ENCODE peak calls at places on chromosomes 11 and 22, in four cellular contexts. M, X, G and S are unnamed samples.

GRCh38 chr11:1303973-1304372 is 5.5 kb downstream of the TOLLIP start:
- DNase-seq in M (no peak), X (no peak), G (peak), S (no peak)

GRCh38 chr11:99865951-99866350 is 821.1 kb upstream of the ARHGAP42 start:
- DNase-seq in M (no peak), X (no peak), G (no peak), S (no peak)

GRCh38 chr11:134414772-134415765 is 3.0 kb upstream of the B3GAT1 start:
- DNase-seq in M (no peak), X (no peak), G (no peak), S (no peak)

GRCh38 chr22:27962268-27963191 is 43.5 kb upstream of the PITPNB start:
- DNase-seq in M (no peak), X (no peak), G (no peak), S (peak)

GRCh38 chr11:134453441-134453840 is 41.4 kb upstream of the B3GAT1 start:
- DNase-seq in M (no peak), X (no peak), G (no peak), S (no peak)

GRCh38 chr11:47056261-47056915 is 119.8 kb downstream of the CSTPP1 start:
- DNase-seq in M (no peak), X (no peak), G (peak), S (peak)

GRCh38 chr11:103648054-103648453 is 388.4 kb upstream of the DDI1 start:
- DNase-seq in M (no peak), X (no peak), G (no peak), S (no peak)

GRCh38 chr11:105393326-105393725 is 216.5 kb upstream of the GRIA4 start:
- DNase-seq in M (no peak), X (no peak), G (no peak), S (no peak)

GRCh38 chr22:19535001-19535400 is 10.8 kb upstream of the CLDN5 start:
- DNase-seq in M (no peak), X (no peak), G (no peak), S (no peak)

DNA sequence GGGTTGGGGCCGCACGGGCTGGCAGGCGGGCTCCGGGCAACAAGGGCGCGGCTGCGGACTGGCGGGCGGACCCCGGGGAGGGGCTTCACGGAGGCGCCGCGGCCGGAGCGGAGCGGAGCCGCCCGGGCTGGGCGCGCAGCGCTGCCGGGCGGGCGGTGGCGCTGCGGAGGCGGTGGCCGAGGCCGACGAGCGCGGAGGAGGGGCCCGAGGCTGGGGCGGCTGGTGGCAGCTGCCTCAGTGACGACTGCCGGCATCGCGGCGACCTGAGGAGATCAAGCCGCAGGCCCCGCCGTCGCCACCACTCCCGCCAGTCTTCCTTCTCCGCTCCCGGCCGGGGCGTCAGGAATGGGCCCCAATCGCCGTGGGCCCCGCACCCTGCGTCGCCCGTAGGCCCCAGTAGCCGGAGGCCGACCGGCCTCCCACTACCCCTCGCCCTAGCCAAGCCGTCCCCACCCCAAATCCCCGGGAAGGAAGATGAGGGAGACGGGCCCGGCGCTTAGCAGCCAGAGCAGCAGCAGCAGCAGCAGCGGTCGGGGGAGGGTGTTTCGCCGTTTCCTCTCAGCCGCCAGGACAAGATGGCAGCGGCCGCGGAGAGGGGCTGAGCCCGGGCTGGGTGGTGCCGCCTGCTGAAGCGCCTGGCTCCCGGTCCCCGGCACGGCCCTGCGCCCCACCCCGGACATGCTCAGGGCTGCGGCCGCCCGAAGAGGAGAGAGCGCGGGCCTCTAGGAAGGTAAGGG is at the start of gene HIPK3:
- DNase-seq in M (peak), X (peak), G (peak), S (no peak)
- TF ChIP-seq CTCF in M (peak), X (peak), G (no peak), S (no peak)

DNA sequence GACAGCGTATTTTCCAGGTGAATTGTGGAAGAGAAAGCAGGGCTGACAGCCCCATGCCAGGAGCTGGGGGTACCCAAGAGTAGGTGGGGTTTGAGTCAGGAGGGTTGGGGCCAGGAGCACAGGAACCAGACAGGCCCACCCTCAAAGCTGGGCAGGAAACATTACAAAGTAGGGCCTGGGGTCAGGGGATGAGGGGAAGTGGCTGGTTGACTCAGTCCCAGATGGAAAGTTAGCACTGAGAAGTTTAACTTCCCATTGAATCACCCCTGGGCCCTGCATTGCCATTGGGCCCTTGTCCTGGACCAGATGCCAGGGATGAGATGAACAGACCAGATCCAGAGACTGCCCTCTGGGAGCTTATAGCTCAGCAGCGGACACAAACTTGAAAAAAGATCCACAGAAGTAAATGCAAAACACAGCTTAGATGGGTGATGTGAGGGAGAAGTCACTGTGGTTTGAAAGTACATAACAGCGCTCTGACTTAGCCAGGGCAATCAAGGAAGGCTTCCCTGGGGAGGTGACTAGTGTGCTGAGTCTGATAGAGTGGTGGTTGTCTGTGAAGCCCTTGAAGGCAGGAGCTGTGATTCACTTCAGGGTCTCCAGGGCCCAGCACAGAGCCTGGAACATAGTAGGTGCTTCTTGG is 2.2 kb downstream of the MAFF start:
- DNase-seq in M (no peak), X (no peak), G (peak), S (no peak)
- H3K4me3 ChIP-seq in M (no peak), X (no peak), G (peak), S (peak)

GRCh38 chr11:110261195-110262140 is 34.9 kb downstream of the RDX start:
- DNase-seq in M (no peak), X (no peak), G (peak), S (no peak)
- TF ChIP-seq CTCF in M (no peak), X (no peak), G (no peak), S (no peak)

GRCh38 chr22:25113316-25113721 is 86.3 kb upstream of the CRYBB3 start:
- DNase-seq in M (no peak), X (no peak), G (no peak), S (no peak)

GRCh38 chr22:25110846-25111578 is 88.6 kb upstream of the CRYBB3 start:
- DNase-seq in M (peak), X (peak), G (peak), S (peak)

GRCh38 chr22:25111579-25112517 is 87.8 kb upstream of the CRYBB3 start:
- DNase-seq in M (peak), X (peak), G (no peak), S (no peak)

GRCh38 chr22:25114369-25115362 is 85.0 kb upstream of the CRYBB3 start:
- DNase-seq in M (no peak), X (no peak), G (no peak), S (no peak)

DNA sequence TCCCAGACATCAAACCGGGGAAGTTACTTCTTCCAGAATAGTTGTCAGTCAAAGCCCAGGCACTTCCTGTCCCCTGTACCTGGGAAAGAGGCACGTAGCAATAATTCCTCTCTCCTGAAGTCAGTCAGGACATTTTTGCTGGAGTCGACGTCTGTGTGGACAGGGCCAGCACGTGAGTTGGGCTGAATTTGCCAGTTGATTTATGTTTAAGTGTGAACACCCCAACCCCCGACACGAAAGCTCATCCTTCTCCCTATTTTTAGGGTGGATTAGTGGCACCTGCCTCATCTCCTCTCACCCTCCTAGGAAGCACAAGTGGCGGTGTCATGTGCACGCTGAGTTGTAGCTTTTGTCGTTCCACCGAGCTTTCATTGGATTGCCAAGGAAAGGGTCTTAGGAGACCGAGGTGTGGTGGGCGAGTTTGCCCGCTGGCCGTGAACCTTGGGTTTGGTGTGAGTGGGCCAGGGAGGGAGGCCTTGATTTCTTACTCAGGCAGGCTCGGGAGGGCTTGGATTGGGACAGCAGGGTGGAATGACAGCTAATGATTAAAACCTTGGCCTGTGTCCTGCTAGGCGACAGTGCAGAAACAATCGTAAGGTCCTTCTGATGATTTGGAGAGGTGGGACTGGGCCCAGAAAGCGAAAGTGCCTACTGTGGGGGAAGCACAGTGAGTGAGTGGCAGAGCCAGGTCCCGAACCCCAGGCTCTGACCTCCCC is 87.0 kb upstream of the CRYBB3 start:
- DNase-seq in M (no peak), X (no peak), G (no peak), S (no peak)
- H3K4me3 ChIP-seq in M (no peak), X (no peak), G (no peak), S (no peak)

GRCh38 chr11:82315093-82315492 is 418.6 kb downstream of the FAM181B start:
- DNase-seq in M (peak), X (peak), G (no peak), S (no peak)
- TF ChIP-seq CTCF in M (no peak), X (no peak), G (no peak), S (peak)

DNA sequence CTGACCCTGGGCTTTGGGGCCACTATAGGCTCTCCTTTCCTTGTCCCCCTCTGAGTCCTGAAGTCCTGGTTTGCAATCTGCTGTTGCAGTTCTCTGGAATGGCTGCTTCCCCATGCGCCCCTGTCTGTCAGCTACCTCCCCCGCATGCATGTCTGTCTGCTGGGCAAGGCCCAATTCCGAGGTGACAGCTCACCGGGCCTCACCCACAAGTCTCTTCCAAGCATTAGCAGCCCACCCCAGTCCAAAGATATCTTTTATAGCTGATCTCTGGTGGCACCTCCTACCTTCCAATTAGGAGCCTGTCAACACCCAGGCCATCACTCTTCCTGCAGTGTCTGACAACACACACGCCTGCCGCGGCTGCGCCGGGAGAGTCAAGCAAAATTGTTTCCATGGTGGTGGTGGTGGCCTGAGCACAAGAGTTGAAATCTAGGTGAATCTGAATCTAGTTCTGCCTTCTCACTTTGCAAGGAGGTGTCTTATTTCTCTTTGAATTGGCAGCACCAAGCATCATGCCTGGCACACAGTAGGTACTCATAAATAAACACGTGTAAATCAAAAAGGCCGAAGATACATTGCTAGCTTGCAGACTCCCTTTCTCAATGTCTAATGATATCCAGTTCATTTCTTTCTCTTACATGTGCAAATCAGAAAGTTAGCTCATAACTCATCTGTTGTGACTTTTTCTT is 1.2 kb upstream of the LMO2 start:
- DNase-seq in M (no peak), X (no peak), G (no peak), S (no peak)
- H3K4me3 ChIP-seq in M (no peak), X (no peak), G (no peak), S (no peak)

DNA sequence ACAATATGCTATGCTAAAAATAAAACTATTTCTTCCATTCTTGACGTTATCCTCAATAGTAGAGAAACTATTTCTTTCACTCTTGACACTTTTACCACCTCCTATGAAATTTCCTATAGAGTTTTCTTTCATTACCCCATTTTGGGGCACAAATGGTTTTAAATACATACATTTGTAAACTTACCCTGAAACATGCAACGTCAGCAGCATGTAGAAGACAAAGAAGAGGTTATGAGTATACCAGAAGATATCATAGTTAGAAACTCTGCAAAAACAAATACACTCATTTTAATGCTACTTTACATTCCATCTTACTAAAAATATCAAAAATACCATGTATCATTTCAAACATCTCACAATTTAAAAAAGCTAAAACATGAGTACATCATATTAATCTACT is 69.5 kb downstream of the NOX4 start:
- DNase-seq in M (no peak), X (no peak), G (no peak), S (no peak)
- TF ChIP-seq CTCF in M (no peak), X (no peak), G (no peak), S (no peak)

DNA sequence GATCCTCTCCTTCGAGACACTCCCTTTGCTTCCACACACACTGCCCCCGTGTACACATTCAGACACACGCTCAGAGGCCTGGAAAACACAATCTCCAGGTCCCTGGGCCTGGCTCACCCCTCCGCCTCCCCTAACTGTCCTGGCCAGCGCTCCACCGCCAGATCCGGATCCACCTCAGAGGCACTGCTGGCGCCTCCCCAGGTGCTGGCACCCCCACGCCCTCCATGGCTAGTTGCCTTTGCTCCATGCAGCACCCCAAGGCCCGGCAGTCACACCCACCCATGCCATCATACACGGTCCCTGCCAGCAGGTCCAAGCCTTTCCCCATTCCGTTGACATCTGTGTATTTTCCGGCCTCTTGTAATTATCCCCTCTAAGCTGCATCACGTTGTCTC is 11.1 kb downstream of the SPTBN2 start:
- DNase-seq in M (no peak), X (no peak), G (no peak), S (no peak)
- H3K4me3 ChIP-seq in M (no peak), X (no peak), G (no peak), S (no peak)

GRCh38 chr11:62592989-62593421 is 1.7 kb upstream of the TUT1 start:
- DNase-seq in M (no peak), X (no peak), G (no peak), S (no peak)

GRCh38 chr11:62591448-62592215 is at the start of gene TUT1:
- DNase-seq in M (peak), X (peak), G (peak), S (peak)

GRCh38 chr11:62593434-62594044 is 2.2 kb upstream of the TUT1 start:
- DNase-seq in M (peak), X (peak), G (peak), S (no peak)

GRCh38 chr11:62592216-62592815 is 993 bp upstream of the TUT1 start:
- DNase-seq in M (no peak), X (no peak), G (no peak), S (no peak)

GRCh38 chr11:62588966-62589637 is 2.2 kb downstream of the TUT1 start:
- DNase-seq in M (no peak), X (no peak), G (no peak), S (no peak)
- TF ChIP-seq CTCF in M (peak), X (no peak), G (peak), S (peak)

GRCh38 chr22:37750596-37751162 is 53.8 kb downstream of the TRIOBP start:
- DNase-seq in M (no peak), X (no peak), G (no peak), S (no peak)

GRCh38 chr22:37748659-37749058 is 51.8 kb downstream of the TRIOBP start:
- DNase-seq in M (no peak), X (no peak), G (no peak), S (no peak)

GRCh38 chr22:37749223-37749622 is 52.4 kb downstream of the TRIOBP start:
- DNase-seq in M (no peak), X (no peak), G (no peak), S (no peak)

GRCh38 chr22:37751449-37752188 is 54.8 kb downstream of the TRIOBP start:
- DNase-seq in M (no peak), X (no peak), G (peak), S (no peak)

GRCh38 chr22:37749831-37750595 is 53.2 kb downstream of the TRIOBP start:
- DNase-seq in M (peak), X (no peak), G (peak), S (no peak)
- H3K4me3 ChIP-seq in M (no peak), X (no peak), G (peak), S (no peak)